ENCODE peak calls at places on chromosomes 7 and 10, in eight cellular contexts. G, M, W, S, I, V, X and T are unnamed samples.

GRCh38 chr10:559767-560047 is 129.8 kb downstream of the DIP2C start:
- DNase-seq in I (no peak), G (no peak), X (no peak), V (no peak), S (no peak), M (no peak), W (no peak), T (no peak)

GRCh38 chr7:30893357-30893756 is 18.3 kb upstream of the AQP1 start:
- DNase-seq in I (peak), M (no peak), S (no peak), W (no peak), X (no peak), G (no peak), V (no peak), T (no peak)

GRCh38 chr10:34766256-34766580 is 48.9 kb downstream of the PARD3 start:
- DNase-seq in V (no peak), W (no peak), X (no peak), G (no peak), S (no peak), I (no peak), M (no peak), T (no peak)

GRCh38 chr7:8258166-8258565 is 3.8 kb downstream of the ICA1 start:
- DNase-seq in S (no peak), V (no peak), M (no peak), X (no peak), I (no peak), G (no peak), W (no peak), T (no peak)

GRCh38 chr7:150945171-150945852 is 32.8 kb downstream of the KCNH2 start:
- DNase-seq in V (no peak), S (peak), M (peak), X (peak), W (peak), G (no peak), I (peak), T (no peak)

GRCh38 chr7:25103766-25104165 is 21.3 kb downstream of the CYCS start:
- DNase-seq in V (no peak), I (no peak), M (no peak), W (no peak), X (no peak), G (no peak), S (no peak), T (no peak)

GRCh38 chr10:20990604-20991003 is 93.5 kb upstream of the NEBL start:
- DNase-seq in S (no peak), G (no peak), V (peak), W (no peak), I (no peak), M (no peak), X (no peak), T (no peak)

GRCh38 chr7:28980504-28981281 is 22.6 kb upstream of the TRIL start:
- DNase-seq in S (no peak), I (no peak), V (no peak), M (no peak), W (no peak), X (no peak), G (no peak), T (no peak)

GRCh38 chr7:13945670-13946069 is 43.8 kb downstream of the ETV1 start:
- DNase-seq in X (peak), I (no peak), M (no peak), G (no peak), W (no peak), S (no peak), V (no peak), T (no peak)

GRCh38 chr10:129785536-129785981 is 178.5 kb downstream of the EBF3 start:
- DNase-seq in I (no peak), W (peak), S (no peak), G (peak), X (no peak), M (no peak), V (no peak), T (no peak)

GRCh38 chr10:96695366-96695765 is 24.9 kb downstream of the PIK3AP1 start:
- DNase-seq in W (no peak), I (no peak), M (no peak), X (no peak), S (no peak), G (no peak), V (no peak), T (no peak)

GRCh38 chr7:129713544-129713943 is 102.0 kb downstream of the NRF1 start:
- DNase-seq in X (peak), S (no peak), G (no peak), M (peak), W (no peak), V (no peak), I (no peak), T (no peak)

GRCh38 chr7:45347804-45348203 is 190.2 kb downstream of the RAMP3 start:
- DNase-seq in I (no peak), S (no peak), W (no peak), G (no peak), X (peak), V (peak), M (no peak), T (no peak)

GRCh38 chr10:111821876-111822275 is 361.7 kb downstream of the GPAM start:
- DNase-seq in M (no peak), X (no peak), S (no peak), W (no peak), V (no peak), I (no peak), G (no peak), T (no peak)

GRCh38 chr7:47088329-47089067 is 493.4 kb downstream of the TNS3 start:
- DNase-seq in G (peak), W (peak), X (peak), S (no peak), M (peak), V (peak), I (peak), T (no peak)

GRCh38 chr7:23944131-23944530 is 234.1 kb downstream of the STK31 start:
- DNase-seq in M (no peak), S (no peak), G (no peak), I (no peak), X (no peak), V (no peak), W (no peak), T (no peak)

GRCh38 chr10:14971867-14972448 is 12.8 kb downstream of the MEIG1 start:
- DNase-seq in X (peak), W (no peak), M (peak), G (no peak), I (peak), V (no peak), S (peak), T (no peak)

GRCh38 chr7:100107890-100108289 is 6.4 kb downstream of the AP4M1 start:
- DNase-seq in V (no peak), I (no peak), M (no peak), G (no peak), X (no peak), S (no peak), W (no peak), T (no peak)

GRCh38 chr7:23242321-23242720 is 4.3 kb upstream of the GPNMB start:
- DNase-seq in G (no peak), M (no peak), I (no peak), V (no peak), X (no peak), S (no peak), W (no peak), T (peak)

DNA sequence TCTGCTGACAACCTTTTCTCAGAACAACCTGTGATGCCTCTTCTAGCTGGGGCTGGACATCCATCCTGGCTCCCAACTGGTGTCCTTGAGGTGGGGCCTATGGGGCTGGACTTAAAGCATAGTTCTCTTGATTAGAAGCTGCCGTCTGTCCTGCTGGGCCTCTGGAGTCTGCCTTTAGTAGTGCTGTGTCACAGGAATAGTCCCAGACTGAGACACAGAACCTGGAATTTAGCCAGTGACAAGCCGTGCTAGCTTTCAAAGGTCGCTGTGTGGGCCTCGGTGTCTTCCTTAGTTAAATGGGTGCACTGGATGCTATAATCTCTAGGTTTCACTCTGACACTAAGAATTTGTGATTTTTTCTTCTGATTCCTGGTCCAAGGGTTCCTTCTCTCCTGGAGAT is 41.2 kb downstream of the GPR141 start:
- DNase-seq in M (no peak), W (no peak), S (no peak), X (no peak), G (no peak), I (peak), V (no peak), T (no peak)
- TF ChIP-seq CTCF in M (no peak), W (no peak), S (no peak), X (no peak), G (no peak), I (no peak), V (no peak), T (no peak)

GRCh38 chr10:77390481-77390891 is 247.1 kb downstream of the KCNMA1 start:
- DNase-seq in X (peak), W (no peak), V (no peak), M (no peak), S (no peak), I (no peak), G (no peak), T (no peak)

GRCh38 chr10:77393411-77393810 is 244.2 kb downstream of the KCNMA1 start:
- DNase-seq in I (no peak), M (no peak), S (no peak), G (no peak), X (no peak), V (no peak), W (no peak), T (no peak)

GRCh38 chr10:77392236-77392721 is 245.3 kb downstream of the KCNMA1 start:
- DNase-seq in M (no peak), I (no peak), W (no peak), G (no peak), X (peak), V (peak), S (no peak), T (no peak)

GRCh38 chr10:77392851-77393250 is 244.8 kb downstream of the KCNMA1 start:
- DNase-seq in M (no peak), X (peak), W (no peak), S (no peak), V (peak), I (no peak), G (peak), T (no peak)

DNA sequence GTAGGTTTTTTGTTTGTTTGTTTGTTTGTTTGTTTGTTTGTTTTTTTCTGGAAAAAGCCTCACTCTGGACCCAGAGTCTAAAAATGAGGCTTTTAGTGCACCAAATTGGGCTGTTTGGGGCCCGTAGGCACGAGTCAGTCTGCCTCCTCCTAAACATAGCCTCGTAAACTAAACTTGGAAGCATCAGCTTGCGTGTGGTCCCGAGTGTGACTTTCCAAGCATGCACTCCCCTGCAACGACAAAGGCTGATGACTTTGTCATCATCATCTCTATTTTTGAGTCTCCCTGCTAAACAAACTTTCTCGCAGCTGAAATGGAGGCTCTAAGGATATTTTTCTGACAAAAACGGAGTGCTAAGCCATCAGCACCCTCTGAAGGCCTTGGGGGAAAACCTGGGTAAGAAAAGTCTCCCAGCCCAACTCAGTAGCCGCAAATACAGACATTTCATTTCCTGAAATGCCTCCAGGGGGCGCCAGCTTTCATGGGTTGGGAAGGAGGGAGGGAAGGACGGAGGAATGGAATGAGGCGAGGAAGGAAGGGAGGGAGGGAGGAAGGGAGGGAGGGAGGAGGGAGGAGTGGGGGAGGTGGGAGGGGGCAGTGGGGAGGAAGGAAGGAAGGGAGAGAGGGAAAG is 245.9 kb downstream of the KCNMA1 start:
- DNase-seq in X (peak), G (peak), W (peak), M (peak), I (peak), S (no peak), V (peak), T (no peak)
- TF ChIP-seq CTCF in X (peak), G (peak), W (peak), M (peak), I (peak), S (no peak), V (peak), T (peak)

DNA sequence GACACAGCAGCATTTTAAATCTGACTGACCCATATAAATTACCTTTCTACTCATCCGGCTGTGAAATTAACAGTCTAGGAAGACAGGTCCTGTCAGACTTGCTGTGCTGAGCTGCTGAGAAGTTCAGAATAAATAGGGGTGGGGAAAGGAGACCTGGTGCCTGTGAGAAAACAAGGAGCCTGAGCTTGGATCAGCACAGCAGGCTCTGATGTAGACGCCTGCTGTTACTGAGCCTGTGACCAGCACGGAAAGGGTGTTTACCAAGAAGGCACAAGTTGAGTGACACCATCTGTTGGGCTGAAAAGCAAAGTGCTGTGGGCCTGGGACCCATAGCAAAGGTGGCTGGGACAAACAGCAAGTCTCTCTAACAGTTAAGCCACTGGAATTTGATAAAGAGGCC is 135.8 kb upstream of the COL1A2 start:
- DNase-seq in I (no peak), G (no peak), V (no peak), W (no peak), S (no peak), X (no peak), M (no peak), T (no peak)
- TF ChIP-seq CTCF in I (no peak), G (no peak), V (no peak), W (no peak), S (no peak), X (no peak), M (no peak), T (no peak)

GRCh38 chr7:105643384-105643783 is 62.1 kb upstream of the EFCAB10 start:
- DNase-seq in X (peak), W (no peak), S (no peak), G (no peak), I (peak), M (no peak), V (no peak), T (no peak)
- TF ChIP-seq CTCF in X (peak), W (no peak), S (no peak), G (no peak), I (no peak), M (no peak), V (no peak), T (no peak)

DNA sequence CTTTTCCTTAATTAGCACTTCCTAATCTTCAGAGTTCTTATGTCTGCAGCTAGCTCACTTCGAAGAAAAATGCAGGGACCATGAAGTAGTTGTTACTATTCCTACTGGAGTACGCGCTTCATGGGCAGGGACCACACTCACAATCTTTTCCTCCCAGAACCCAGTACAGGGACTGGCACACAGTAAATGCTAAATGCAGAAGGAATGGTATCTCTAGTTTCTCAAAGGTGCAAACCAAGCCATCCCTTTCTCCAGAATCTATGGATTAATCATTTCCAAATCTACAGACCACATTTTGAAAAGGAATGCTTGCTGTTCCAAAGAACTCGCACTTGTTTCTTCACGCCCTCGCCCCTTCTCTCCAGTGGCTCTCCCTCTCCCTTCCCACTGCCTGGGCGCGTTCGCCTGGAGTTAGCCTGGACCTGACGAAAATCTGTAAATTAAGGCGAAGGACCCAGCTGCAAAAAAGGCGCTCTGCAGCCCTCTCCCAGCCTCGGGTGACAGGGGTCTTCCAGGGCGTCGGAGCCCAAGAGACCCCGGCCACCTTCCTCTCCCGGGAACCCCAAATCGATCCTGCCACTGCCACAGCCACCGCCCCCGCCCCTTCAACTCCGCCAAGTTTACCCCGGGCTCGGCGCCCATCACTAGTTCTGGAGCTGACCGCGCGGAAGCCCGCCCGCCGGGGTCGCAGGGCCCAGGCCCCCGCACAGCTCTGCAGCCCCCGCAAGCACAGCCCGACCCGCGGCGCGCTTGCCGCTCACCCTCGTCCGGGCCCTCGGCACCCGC is 552 bp downstream of the PDIA4 start:
- DNase-seq in M (no peak), X (peak), S (no peak), G (peak), I (peak), V (no peak), W (no peak), T (no peak)
- TF ChIP-seq CTCF in M (no peak), X (no peak), S (no peak), G (no peak), I (no peak), V (no peak), W (no peak), T (no peak)

DNA sequence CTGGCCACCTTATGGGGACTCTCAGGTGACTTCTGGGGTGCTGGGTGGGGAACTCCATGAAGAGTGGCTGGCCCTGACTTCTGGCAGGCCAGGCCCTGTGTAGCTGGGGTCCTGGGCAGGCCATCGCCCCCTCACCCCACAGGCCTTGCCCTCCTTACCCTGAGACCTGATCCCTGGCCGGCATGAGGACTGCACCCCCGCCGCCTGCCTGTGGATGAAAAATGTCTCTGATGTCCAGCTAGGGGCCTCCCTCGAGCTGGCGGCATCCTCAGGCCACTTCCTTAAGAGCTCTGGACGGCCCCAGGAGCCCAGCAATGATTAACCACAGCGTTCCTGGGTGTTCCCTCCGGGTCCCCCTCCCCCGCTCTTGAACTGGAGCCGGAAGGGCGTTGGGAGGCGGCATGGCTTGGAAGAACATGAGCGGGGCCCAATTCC is 31.8 kb upstream of the SHH start:
- DNase-seq in M (peak), W (peak), S (no peak), I (no peak), X (no peak), G (no peak), V (no peak), T (no peak)
- TF ChIP-seq CTCF in M (peak), W (peak), S (no peak), I (no peak), X (no peak), G (no peak), V (no peak), T (no peak)

GRCh38 chr10:7811000-7811399 is 7.3 kb upstream of the TAF3 start:
- DNase-seq in X (no peak), S (no peak), M (no peak), W (no peak), G (no peak), I (no peak), V (no peak), T (no peak)

GRCh38 chr10:7810443-7810842 is 7.9 kb upstream of the TAF3 start:
- DNase-seq in G (no peak), V (no peak), S (no peak), W (no peak), I (no peak), M (no peak), X (no peak), T (no peak)

GRCh38 chr10:7817576-7817975 is 729 bp upstream of the TAF3 start:
- DNase-seq in V (no peak), I (no peak), M (no peak), G (no peak), W (no peak), S (no peak), X (no peak), T (no peak)

GRCh38 chr10:7817984-7818294 is 366 bp upstream of the TAF3 start:
- DNase-seq in X (no peak), M (no peak), W (no peak), V (no peak), S (no peak), G (no peak), I (no peak), T (no peak)

GRCh38 chr10:7813481-7813880 is 4.8 kb upstream of the TAF3 start:
- DNase-seq in S (no peak), M (no peak), G (no peak), W (no peak), V (no peak), X (no peak), I (no peak), T (no peak)
- TF ChIP-seq CTCF in S (no peak), M (no peak), G (no peak), W (no peak), V (no peak), X (no peak), I (no peak), T (peak)

DNA sequence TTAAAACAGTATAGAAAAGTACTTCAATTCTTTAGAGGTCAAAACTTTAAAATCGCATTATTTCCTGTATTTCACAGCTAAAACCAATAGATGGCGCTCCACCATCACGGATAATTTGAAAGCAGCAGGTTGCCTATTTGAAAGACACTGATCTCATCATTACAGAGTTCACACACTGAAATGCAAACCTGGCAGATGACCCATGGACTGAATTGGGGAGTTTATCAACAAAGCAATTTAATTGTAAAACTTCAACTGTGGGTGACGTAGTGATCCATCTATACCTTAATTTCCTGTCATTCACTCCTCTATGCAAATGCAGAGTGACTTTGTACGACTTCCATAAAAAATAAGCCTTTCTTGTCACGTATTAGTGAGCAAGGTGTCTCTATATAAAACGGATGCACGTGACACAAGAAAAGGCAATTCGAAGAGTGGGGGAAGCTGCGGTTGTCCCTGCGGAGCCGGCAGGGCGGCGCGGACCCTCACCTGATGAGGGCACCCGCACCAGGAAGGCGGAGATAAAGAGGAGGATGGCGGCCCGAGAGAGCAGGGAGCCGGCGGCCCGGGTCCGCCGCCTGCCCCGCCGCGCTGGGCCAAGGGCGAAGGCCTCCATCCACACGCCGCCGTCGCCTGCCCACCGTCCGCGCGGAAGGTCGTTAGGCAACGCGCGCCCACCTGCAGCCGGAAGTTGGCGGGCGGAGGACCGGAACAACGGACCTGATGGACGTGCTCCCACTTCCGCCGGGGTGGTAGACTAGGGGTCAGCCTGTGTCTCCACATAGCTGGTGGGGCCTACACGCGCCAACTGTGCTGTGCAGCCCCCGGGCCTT is at the start of gene ZPBP:
- DNase-seq in V (peak), S (peak), M (no peak), I (no peak), X (no peak), W (peak), G (peak), T (no peak)
- TF ChIP-seq CTCF in V (peak), S (peak), M (peak), I (peak), X (peak), W (peak), G (peak), T (peak)